ENCODE peak calls at places on chromosomes 5 and 9, in ten cellular contexts. K, V, A, W, S, O, Z, P, B and L are unnamed samples.

GRCh38 chr9:123658792-123659191 is 271.1 kb downstream of the DENND1A start:
- DNase-seq in K (no peak), V (no peak), A (no peak), W (no peak), S (no peak), O (peak), Z (no peak), P (no peak), B (no peak), L (peak)

GRCh38 chr5:71938886-71939285 is 168.4 kb upstream of the MAP1B start:
- DNase-seq in K (no peak), V (peak), A (peak), W (peak), S (no peak), O (no peak), Z (peak), P (no peak), B (no peak), L (peak)

GRCh38 chr5:157108961-157109360 is at the start of gene HAVCR2:
- DNase-seq in K (no peak), V (no peak), A (peak), W (no peak), S (peak), O (peak), Z (peak), P (peak), B (no peak), L (peak)

GRCh38 chr9:20292002-20292401 is 330.3 kb downstream of the MLLT3 start:
- DNase-seq in K (peak), V (no peak), A (no peak), W (peak), S (no peak), O (no peak), Z (no peak), P (peak), B (no peak), L (no peak)

GRCh38 chr5:32531885-32532520 is 53.4 kb upstream of the SUB1 start:
- DNase-seq in K (peak), V (no peak), A (no peak), W (peak), S (no peak), O (no peak), Z (peak), P (no peak), B (no peak), L (no peak)

GRCh38 chr5:129241755-129242154 is 147.2 kb downstream of the ISOC1 start:
- DNase-seq in K (no peak), V (no peak), A (no peak), W (no peak), S (no peak), O (no peak), Z (no peak), P (no peak), B (no peak), L (no peak)

GRCh38 chr9:72211047-72211446 is 61.8 kb downstream of the GDA start:
- DNase-seq in K (no peak), V (no peak), A (no peak), W (no peak), S (no peak), O (no peak), Z (no peak), P (no peak), B (no peak), L (no peak)

GRCh38 chr5:10904862-10905432 is 143.9 kb upstream of the DAP start:
- DNase-seq in K (no peak), V (no peak), A (no peak), W (no peak), S (no peak), O (no peak), Z (no peak), P (no peak), B (no peak), L (no peak)

GRCh38 chr9:98275159-98275558 is 19.7 kb upstream of the TBC1D2 start:
- DNase-seq in K (no peak), V (no peak), A (no peak), W (no peak), S (no peak), O (no peak), Z (no peak), P (no peak), B (no peak), L (no peak)

GRCh38 chr9:70257991-70258691 is 637 bp upstream of the SMC5 start:
- DNase-seq in K (peak), V (peak), A (peak), W (no peak), S (peak), O (peak), Z (peak), P (peak), B (peak), L (peak)

GRCh38 chr9:133396952-133397351 is 20.8 kb downstream of the STKLD1 start:
- DNase-seq in K (no peak), V (no peak), A (no peak), W (peak), S (no peak), O (peak), Z (no peak), P (no peak), B (no peak), L (no peak)

GRCh38 chr5:141650851-141651727 is at the start of gene FCHSD1:
- DNase-seq in K (peak), V (peak), A (peak), W (peak), S (peak), O (peak), Z (peak), P (peak), B (peak), L (peak)
- TF ChIP-seq POLR2A in K (peak), V (no peak), A (no peak), W (peak), S (peak), O (no peak), Z (peak), P (no peak), B (no peak), L (peak)

GRCh38 chr9:18568969-18569368 is 95.0 kb downstream of the ADAMTSL1 start:
- DNase-seq in K (peak), V (no peak), A (no peak), W (no peak), S (no peak), O (no peak), Z (no peak), P (no peak), B (no peak), L (no peak)
- TF ChIP-seq CTCF in K (no peak), V (no peak), A (no peak), W (no peak), S (no peak), O (no peak), Z (no peak), P (no peak), B (no peak), L (no peak)

DNA sequence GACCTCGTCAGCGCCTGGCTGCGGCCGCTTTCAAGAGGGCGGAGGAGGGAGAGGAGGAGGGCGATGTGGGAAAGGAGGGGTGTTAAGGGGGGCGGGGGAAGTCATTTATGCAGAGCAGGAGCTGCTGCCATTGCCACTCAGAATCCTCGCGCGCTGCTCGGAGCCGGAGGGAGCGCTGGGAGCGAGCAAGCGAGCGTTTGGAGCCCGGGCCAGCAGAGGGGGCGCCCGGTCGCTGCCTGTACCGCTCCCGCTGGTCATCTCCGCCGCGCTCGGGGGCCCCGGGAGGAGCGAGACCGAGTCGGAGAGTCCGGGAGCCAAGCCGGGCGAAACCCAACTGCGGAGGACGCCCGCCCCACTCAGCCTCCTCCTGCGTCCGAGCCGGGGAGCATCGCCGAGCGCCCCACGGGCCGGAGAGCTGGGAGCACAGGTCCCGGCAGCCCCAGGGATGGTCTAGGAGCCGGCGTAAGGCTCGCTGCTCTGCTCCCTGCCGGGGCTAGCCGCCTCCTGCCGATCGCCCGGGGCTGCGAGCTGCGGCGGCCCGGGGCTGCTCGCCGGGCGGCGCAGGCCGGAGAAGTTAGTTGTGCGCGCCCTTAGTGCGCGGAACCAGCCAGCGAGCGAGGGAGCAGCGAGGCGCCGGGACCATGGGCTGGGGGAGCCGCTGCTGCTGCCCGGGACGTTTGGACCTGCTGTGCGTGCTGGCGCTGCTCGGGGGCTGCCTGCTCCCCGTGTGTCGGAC is at the start of gene PCSK5:
- DNase-seq in K (peak), V (peak), A (peak), W (peak), S (peak), O (peak), Z (peak), P (peak), B (peak), L (peak)
- TF ChIP-seq POLR2A in K (peak), V (peak), A (no peak), W (peak), S (peak), O (no peak), Z (peak), P (peak), B (peak), L (peak)

DNA sequence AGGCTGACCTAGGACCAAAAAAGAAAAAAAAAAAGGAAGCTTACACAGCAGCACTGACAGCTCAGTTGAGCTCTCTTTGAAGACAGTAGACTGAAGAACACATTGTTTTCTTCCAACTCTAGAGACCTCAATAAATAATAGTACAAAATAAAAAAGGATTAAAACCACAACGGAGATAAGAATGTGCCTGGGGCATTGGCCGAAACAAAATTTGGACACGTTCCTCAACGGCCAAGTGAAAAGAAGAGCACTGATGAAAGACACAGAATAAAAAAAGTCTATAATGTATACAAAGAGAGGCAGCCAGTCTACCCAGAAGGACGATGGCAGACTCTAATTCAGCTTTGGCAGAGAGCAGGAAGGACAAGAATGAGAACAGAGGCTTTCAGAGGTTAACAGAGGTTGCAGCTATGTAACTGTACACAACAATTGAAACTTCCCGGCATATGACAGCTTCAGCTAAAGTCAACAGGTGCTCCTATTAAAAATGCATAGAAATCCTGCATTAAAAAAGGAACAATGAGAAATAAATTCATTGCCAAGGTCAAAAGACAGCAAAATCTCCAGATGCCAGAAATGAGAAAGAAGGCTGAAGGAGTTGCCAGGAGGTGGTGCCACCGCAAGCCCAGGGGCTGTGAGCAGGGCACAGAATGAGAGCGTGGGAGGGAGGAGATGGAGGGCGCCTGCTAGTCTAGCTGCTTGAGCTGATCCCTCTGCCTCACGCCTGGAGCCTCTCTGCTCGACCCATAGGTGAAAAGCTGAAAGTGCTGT is 113.9 kb downstream of the DCP2 start:
- DNase-seq in K (no peak), V (no peak), A (no peak), W (no peak), S (no peak), O (no peak), Z (no peak), P (no peak), B (no peak), L (no peak)
- TF ChIP-seq CTCF in K (no peak), V (no peak), A (no peak), W (no peak), S (no peak), O (no peak), Z (no peak), P (no peak), B (no peak), L (no peak)

GRCh38 chr5:87015908-87016307 is 251.8 kb upstream of the RASA1 start:
- DNase-seq in K (no peak), V (no peak), A (no peak), W (no peak), S (no peak), O (peak), Z (no peak), P (no peak), B (no peak), L (no peak)

GRCh38 chr5:87022415-87022814 is 245.3 kb upstream of the RASA1 start:
- DNase-seq in K (no peak), V (no peak), A (no peak), W (no peak), S (no peak), O (no peak), Z (no peak), P (no peak), B (no peak), L (no peak)

GRCh38 chr5:87020099-87020934 is 247.4 kb upstream of the RASA1 start:
- DNase-seq in K (peak), V (peak), A (no peak), W (peak), S (no peak), O (peak), Z (peak), P (peak), B (no peak), L (peak)
- TF ChIP-seq POLR2A in K (no peak), V (no peak), A (no peak), W (no peak), S (no peak), O (no peak), Z (no peak), P (no peak), B (no peak), L (no peak)

GRCh38 chr5:9766581-9766980 is 136.4 kb upstream of the TAS2R1 start:
- DNase-seq in K (peak), V (no peak), A (no peak), W (no peak), S (no peak), O (no peak), Z (no peak), P (no peak), B (no peak), L (no peak)
- TF ChIP-seq CTCF in K (peak), V (no peak), A (no peak), W (no peak), S (no peak), O (no peak), Z (no peak), P (no peak), B (no peak), L (no peak)

GRCh38 chr9:32886021-32886420 is 102.7 kb downstream of the TMEM215 start:
- DNase-seq in K (no peak), V (no peak), A (no peak), W (no peak), S (no peak), O (no peak), Z (no peak), P (no peak), B (no peak), L (no peak)

GRCh38 chr9:32884482-32884881 is 101.1 kb downstream of the TMEM215 start:
- DNase-seq in K (no peak), V (no peak), A (no peak), W (no peak), S (no peak), O (no peak), Z (no peak), P (no peak), B (no peak), L (no peak)

GRCh38 chr9:32879335-32879734 is 96.0 kb downstream of the TMEM215 start:
- DNase-seq in K (no peak), V (no peak), A (no peak), W (no peak), S (no peak), O (no peak), Z (no peak), P (no peak), B (no peak), L (no peak)

GRCh38 chr9:32881948-32882347 is 98.6 kb downstream of the TMEM215 start:
- DNase-seq in K (no peak), V (no peak), A (no peak), W (no peak), S (no peak), O (no peak), Z (no peak), P (no peak), B (no peak), L (no peak)

DNA sequence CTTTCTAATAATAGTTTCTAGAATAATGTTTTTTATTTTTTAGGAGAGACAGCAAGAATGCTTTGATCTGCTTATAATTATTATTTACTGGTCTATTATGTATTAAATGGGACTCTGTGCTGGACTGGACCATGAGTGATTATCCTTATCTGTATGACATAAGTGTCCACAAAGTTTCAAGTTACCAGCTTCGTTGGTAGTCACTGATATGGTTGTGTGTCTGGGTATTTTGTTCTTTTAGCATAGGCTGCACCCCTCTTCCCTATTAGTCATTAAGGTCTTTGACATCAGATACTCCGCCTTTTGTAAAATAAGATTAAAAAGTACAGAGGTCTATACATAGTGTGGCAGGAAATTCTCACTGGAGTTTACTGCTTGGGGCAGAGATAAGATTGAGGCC is 99.3 kb downstream of the TMEM215 start:
- DNase-seq in K (no peak), V (no peak), A (no peak), W (no peak), S (no peak), O (no peak), Z (no peak), P (no peak), B (no peak), L (no peak)
- TF ChIP-seq POLR2A in K (no peak), V (no peak), A (no peak), W (no peak), S (no peak), O (no peak), Z (no peak), P (no peak), B (no peak), L (no peak)

DNA sequence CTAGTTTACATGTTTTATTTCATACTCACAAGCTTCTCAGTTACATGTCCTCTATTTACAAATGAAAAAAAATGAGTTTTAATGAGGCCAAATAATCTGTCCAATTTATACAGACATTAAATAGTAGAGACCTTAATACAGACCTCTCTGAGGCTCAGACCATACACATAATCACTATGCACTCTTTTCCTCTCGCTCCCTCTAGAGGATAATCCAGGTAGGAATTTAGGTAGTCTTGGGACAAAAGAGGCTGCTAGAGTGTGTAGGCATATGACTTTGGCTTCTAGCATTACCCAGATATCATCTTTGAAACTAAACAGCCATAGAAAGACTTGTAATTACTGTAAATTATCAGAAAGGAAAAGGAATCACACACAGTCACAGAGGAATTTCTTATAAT is 444.7 kb downstream of the HINT1 start:
- DNase-seq in K (no peak), V (no peak), A (no peak), W (peak), S (no peak), O (peak), Z (no peak), P (no peak), B (no peak), L (no peak)
- TF ChIP-seq CTCF in K (no peak), V (peak), A (no peak), W (peak), S (peak), O (peak), Z (peak), P (no peak), B (no peak), L (peak)

GRCh38 chr5:4928409-4928808 is 211.7 kb upstream of the ADAMTS16 start:
- DNase-seq in K (no peak), V (no peak), A (no peak), W (no peak), S (no peak), O (no peak), Z (no peak), P (no peak), B (peak), L (no peak)
- TF ChIP-seq POLR2A in K (no peak), V (no peak), A (no peak), W (no peak), S (no peak), O (no peak), Z (no peak), P (no peak), B (no peak), L (no peak)